ENCODE peak calls at places on chromosomes 3 and 15, in four cellular contexts. One of them, this sample, is unnamed.

GRCh38 chr3:120793601-120794000 is 51.1 kb downstream of the GTF2E1 start:
- DNase-seq in WTC11: no peak
- DNase-seq in K562: no peak
- DNase-seq in HepG2: no peak
- DNase-seq in this sample: no peak

GRCh38 chr3:170387952-170388351 is 30.4 kb downstream of the SKIL start:
- DNase-seq in WTC11: no peak
- DNase-seq in HepG2: no peak
- DNase-seq in K562: no peak
- DNase-seq in this sample: no peak

GRCh38 chr15:32688151-32688639 is 29.6 kb upstream of the GREM1 start:
- DNase-seq in K562: no peak
- DNase-seq in HepG2: peak
- DNase-seq in WTC11: no peak
- DNase-seq in this sample: no peak

GRCh38 chr15:81270781-81271491 is 53.0 kb downstream of the STARD5 start:
- DNase-seq in WTC11: no peak
- DNase-seq in HepG2: no peak
- DNase-seq in K562: no peak
- DNase-seq in this sample: no peak

GRCh38 chr3:167936010-167936409 is 159.7 kb downstream of the GOLIM4 start:
- DNase-seq in WTC11: no peak
- DNase-seq in K562: no peak
- DNase-seq in HepG2: no peak
- DNase-seq in this sample: no peak

GRCh38 chr3:8712871-8713360 is 20.7 kb upstream of the CAV3 start:
- DNase-seq in HepG2: no peak
- DNase-seq in K562: peak
- DNase-seq in WTC11: no peak
- DNase-seq in this sample: no peak

GRCh38 chr15:41935566-41936020 is 36.8 kb downstream of the EHD4 start:
- DNase-seq in WTC11: no peak
- DNase-seq in K562: no peak
- DNase-seq in HepG2: no peak
- DNase-seq in this sample: no peak

GRCh38 chr3:20049275-20049674 is 9.0 kb downstream of the KAT2B start:
- DNase-seq in HepG2: no peak
- DNase-seq in K562: no peak
- DNase-seq in WTC11: no peak
- DNase-seq in this sample: no peak

GRCh38 chr3:118943597-118943996 is 91.0 kb downstream of the IGSF11 start:
- DNase-seq in HepG2: no peak
- DNase-seq in K562: peak
- DNase-seq in WTC11: no peak
- DNase-seq in this sample: no peak

GRCh38 chr3:73674280-73674679 is 49.5 kb upstream of the PDZRN3 start:
- DNase-seq in K562: no peak
- DNase-seq in WTC11: no peak
- DNase-seq in HepG2: no peak
- DNase-seq in this sample: no peak

GRCh38 chr3:178703268-178703975 is 167.2 kb downstream of the KCNMB2 start:
- DNase-seq in K562: no peak
- DNase-seq in WTC11: no peak
- DNase-seq in HepG2: no peak
- DNase-seq in this sample: no peak

GRCh38 chr3:12922299-12922698 is 80.9 kb upstream of the RPL32 start:
- DNase-seq in K562: no peak
- DNase-seq in HepG2: no peak
- DNase-seq in WTC11: no peak
- DNase-seq in this sample: no peak

GRCh38 chr3:106913111-106913698 is 464.0 kb upstream of the CCDC54 start:
- DNase-seq in K562: no peak
- DNase-seq in HepG2: no peak
- DNase-seq in WTC11: peak
- DNase-seq in this sample: no peak

GRCh38 chr3:119604878-119605277 is 7.2 kb downstream of the PLA1A start:
- DNase-seq in WTC11: no peak
- DNase-seq in HepG2: no peak
- DNase-seq in K562: no peak
- DNase-seq in this sample: no peak

DNA sequence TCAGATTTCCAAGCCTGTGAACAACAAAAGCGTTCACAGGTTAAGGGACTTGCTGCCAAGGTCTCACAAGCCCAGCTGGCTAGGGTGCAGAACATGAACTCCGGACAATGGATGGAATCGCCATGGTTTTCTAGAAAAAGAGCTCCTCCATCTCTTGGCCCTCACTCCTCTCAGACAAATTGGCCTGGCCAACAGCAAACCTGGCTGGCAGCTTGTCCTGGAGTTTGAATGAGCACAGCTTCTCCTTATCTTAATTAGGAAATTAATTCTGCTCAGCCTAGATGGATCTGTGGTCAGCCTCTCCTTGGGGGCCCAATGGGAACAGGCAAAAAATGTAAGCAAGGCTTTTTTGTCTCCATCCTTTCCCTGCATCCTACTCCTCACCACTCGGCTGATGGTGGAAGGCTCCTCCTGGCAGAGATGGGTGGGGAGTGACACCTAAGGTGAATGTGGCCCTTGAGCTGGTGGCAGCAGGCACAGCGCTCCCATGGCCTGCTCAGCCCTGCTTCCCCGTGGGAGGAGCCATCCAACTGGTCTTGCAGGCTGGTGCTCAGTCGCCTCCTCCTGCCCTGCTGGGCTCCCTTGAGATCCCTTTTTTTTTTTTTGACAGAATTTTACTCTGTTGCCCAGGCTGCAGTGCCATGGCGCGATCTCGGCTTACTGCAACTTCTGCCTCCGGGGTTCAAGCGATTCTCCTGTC is 5.8 kb downstream of the KLHL25 start:
- DNase-seq in K562: no peak
- DNase-seq in WTC11: peak
- DNase-seq in HepG2: no peak
- DNase-seq in this sample: no peak
- TF ChIP-seq ELF4 in K562: no peak
- TF ChIP-seq ELF4 in WTC11: no peak
- TF ChIP-seq ELF4 in HepG2: no peak
- TF ChIP-seq ELF4 in this sample: no peak

DNA sequence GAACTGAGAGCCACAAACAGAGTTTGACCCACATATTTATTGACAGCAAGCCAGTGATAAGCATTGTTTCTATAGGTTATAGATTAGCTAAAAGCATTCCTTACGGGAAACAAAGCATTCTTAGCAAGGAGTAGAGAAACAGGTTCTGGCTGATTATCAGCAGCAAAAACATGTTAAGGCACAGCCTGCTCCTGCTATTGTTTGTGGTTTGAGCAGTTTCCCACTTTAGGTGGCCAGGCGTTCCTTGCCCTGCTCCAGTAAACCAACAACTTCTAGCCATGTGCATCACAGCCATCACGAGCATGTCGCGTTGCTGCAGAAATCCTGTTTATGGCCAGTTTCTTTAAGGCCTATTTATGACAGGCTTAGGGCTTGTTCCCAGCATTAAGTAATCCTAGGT is 44.7 kb upstream of the C2CD4B start:
- DNase-seq in HepG2: no peak
- DNase-seq in K562: no peak
- DNase-seq in WTC11: no peak
- DNase-seq in this sample: no peak
- TF ChIP-seq ELF4 in HepG2: no peak
- TF ChIP-seq ELF4 in K562: no peak
- TF ChIP-seq ELF4 in WTC11: no peak
- TF ChIP-seq ELF4 in this sample: no peak

GRCh38 chr15:31433574-31433973 is 106.9 kb downstream of the KLF13 start:
- DNase-seq in WTC11: no peak
- DNase-seq in K562: no peak
- DNase-seq in HepG2: no peak
- DNase-seq in this sample: no peak

GRCh38 chr15:31435256-31435781 is 108.7 kb downstream of the KLF13 start:
- DNase-seq in WTC11: peak
- DNase-seq in HepG2: peak
- DNase-seq in K562: peak
- DNase-seq in this sample: peak

GRCh38 chr15:31437686-31438085 is 111.1 kb downstream of the KLF13 start:
- DNase-seq in K562: no peak
- DNase-seq in HepG2: no peak
- DNase-seq in WTC11: no peak
- DNase-seq in this sample: no peak

GRCh38 chr15:31434418-31435255 is 108.0 kb downstream of the KLF13 start:
- DNase-seq in K562: peak
- DNase-seq in WTC11: no peak
- DNase-seq in HepG2: no peak
- DNase-seq in this sample: no peak

DNA sequence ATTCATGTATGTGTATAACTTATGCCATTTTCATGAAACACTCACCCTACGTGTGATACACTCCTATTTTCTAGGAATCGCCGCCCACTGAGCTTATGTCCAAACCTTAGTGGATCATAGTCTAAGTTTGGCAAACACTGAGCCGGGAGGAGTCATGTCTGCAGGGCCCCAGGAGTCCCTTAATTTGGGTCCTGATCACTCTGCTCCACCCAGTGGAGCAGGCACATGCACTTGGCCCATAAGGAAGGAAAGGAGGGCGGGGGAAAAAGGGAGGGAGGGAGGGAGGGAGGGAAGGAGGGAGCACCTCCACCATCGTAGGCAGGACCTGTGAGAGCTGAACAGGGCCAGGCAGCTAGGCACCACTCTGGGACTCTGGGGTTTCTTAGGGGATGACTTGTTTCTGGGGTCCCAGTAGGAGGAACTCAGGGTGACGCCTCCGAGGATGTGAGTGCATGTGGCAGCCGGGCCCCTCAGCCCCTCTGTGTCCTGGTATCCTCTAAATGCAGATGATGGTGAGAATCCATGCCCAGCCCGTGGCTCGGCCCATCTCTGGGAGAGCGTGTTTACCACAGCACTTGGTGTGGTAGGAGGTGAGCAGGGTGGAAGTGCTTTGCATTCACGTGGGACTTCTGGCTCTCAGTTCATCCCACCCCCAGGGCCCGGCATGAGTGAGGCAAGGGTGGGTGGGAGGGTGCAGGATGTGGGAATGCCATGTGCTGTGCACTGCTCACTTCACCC is 109.4 kb downstream of the KLF13 start:
- DNase-seq in HepG2: no peak
- DNase-seq in K562: no peak
- DNase-seq in WTC11: no peak
- DNase-seq in this sample: no peak
- TF ChIP-seq ELF4 in HepG2: no peak
- TF ChIP-seq ELF4 in K562: no peak
- TF ChIP-seq ELF4 in WTC11: no peak
- TF ChIP-seq ELF4 in this sample: no peak

GRCh38 chr15:68541743-68542142 is 37.0 kb upstream of the CORO2B start:
- DNase-seq in HepG2: no peak
- DNase-seq in K562: no peak
- DNase-seq in WTC11: no peak
- DNase-seq in this sample: no peak

GRCh38 chr15:68543546-68544008 is 35.2 kb upstream of the CORO2B start:
- DNase-seq in HepG2: no peak
- DNase-seq in K562: no peak
- DNase-seq in WTC11: no peak
- DNase-seq in this sample: no peak

GRCh38 chr15:68546318-68546717 is 32.5 kb upstream of the CORO2B start:
- DNase-seq in HepG2: no peak
- DNase-seq in K562: no peak
- DNase-seq in WTC11: no peak
- DNase-seq in this sample: no peak

GRCh38 chr15:68542348-68542747 is 36.4 kb upstream of the CORO2B start:
- DNase-seq in K562: no peak
- DNase-seq in WTC11: no peak
- DNase-seq in HepG2: no peak
- DNase-seq in this sample: no peak

GRCh38 chr15:68542771-68543544 is 35.8 kb upstream of the CORO2B start:
- DNase-seq in K562: no peak
- DNase-seq in WTC11: no peak
- DNase-seq in HepG2: peak
- DNase-seq in this sample: no peak
- TF ChIP-seq ELF4 in K562: no peak
- TF ChIP-seq ELF4 in WTC11: no peak
- TF ChIP-seq ELF4 in HepG2: no peak
- TF ChIP-seq ELF4 in this sample: no peak